ENCODE peak calls at places on chromosomes 6 and 20, in ten cellular contexts. J is astrocyte of the spinal cord, H is right lobe of liver, A is foreskin fibroblast, E is cardiac muscle cell, D is skeletal muscle cell, F is fibroblast of mammary gland, S is hepatocyte, T is right cardiac atrium, V is kidney. R is an unnamed sample.

GRCh38 chr20:25499031-25499430 is 86.3 kb downstream of the NINL start:
- DNase-seq in F (no peak), J (no peak), T (no peak), E (no peak), V (peak; percentile 32), S (no peak), A (no peak), D (no peak), H (no peak), R (no peak)

GRCh38 chr6:112145080-112145573 is 57.7 kb downstream of the FAM229B start:
- DNase-seq in E (no peak), F (no peak), S (no peak), H (no peak), D (no peak), J (no peak), T (no peak), A (no peak), V (no peak), R (no peak)

GRCh38 chr20:62413896-62414481 is 6.9 kb upstream of the CABLES2 start:
- DNase-seq in F (no peak), T (no peak), J (no peak), D (no peak), H (no peak), S (no peak), A (no peak), E (no peak), V (no peak), R (no peak)

GRCh38 chr6:46528956-46529750 is 37.9 kb upstream of the RCAN2 start:
- DNase-seq in T (no peak), J (no peak), E (no peak), H (no peak), D (no peak), S (no peak), V (no peak), F (no peak), A (no peak), R (no peak)

GRCh38 chr6:125251516-125252229 is 50.1 kb downstream of the HDDC2 start:
- DNase-seq in F (no peak), V (no peak), S (no peak), H (no peak), J (peak; percentile 18), D (no peak), A (no peak), E (peak; percentile 22), T (peak; percentile 55), R (no peak)

GRCh38 chr6:73520688-73521350 is at the start of gene EEF1A1:
- DNase-seq in H (peak; percentile 100), A (peak; percentile 100), S (peak; percentile 100), E (peak; percentile 100), J (peak; percentile 100), T (peak; percentile 100), F (peak; percentile 100), V (peak; percentile 100), D (peak; percentile 100), R (peak; percentile 97)

GRCh38 chr6:69775450-69775849 is 21.4 kb downstream of the LMBRD1 start:
- DNase-seq in T (no peak), S (no peak), E (no peak), H (no peak), F (no peak), D (no peak), V (no peak), A (no peak), J (no peak), R (no peak)

GRCh38 chr6:34981951-34982350 is 92.9 kb downstream of the ANKS1A start:
- DNase-seq in A (no peak), J (peak; percentile 10), F (peak; percentile 19), S (no peak), H (no peak), D (no peak), E (no peak), V (no peak), T (no peak), R (no peak)

GRCh38 chr20:7693761-7694160 is 246.5 kb downstream of the HAO1 start:
- DNase-seq in V (no peak), H (no peak), F (peak; percentile 15), J (peak; percentile 80), A (peak; percentile 30), D (no peak), T (no peak), E (no peak), S (no peak), R (no peak)

DNA sequence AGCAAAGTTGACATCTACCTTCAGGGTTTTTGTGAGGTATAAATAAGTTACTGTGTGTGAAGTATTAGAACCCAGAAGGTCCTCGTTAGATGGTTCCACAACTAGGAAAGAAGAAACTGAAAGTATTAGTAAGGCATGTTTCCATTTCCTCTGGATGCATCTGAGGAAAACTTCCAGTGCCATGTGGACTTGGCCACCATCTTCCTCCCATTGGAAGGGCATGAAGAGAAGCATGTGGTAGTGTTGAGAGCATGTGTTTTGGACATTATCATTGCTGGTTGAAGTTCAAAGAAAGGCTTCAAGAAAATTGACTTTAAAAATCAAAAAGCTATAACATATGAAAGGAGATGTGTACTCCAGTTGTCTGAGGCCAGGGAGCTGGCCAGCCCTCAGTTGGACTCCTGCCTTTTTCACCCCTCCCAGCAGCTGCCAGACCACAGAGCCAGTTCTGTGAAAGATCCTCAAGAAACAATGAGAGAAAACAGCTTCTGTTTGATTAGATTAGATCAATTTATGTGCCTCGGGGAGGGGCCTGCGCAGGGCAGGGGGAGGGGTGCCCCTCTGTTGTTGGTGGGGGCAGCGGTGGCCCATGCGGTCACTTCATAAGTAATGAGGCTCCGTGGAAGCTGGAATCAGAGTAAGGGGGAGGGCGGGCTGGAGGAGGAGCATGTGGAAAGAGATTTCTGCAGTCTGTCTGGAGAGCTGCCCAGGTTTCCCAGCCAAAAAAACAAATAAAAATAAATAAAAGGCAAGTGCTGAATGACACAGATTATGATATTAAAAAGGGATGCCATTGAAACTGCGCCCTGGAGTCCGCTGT is 154.0 kb downstream of the JARID2 start:
- DNase-seq in V (peak; percentile 89), F (peak; percentile 82), S (peak; percentile 75), J (peak; percentile 88), E (peak; percentile 47), H (peak; percentile 79), A (peak; percentile 70), D (peak; percentile 60), T (peak; percentile 94), R (peak; percentile 67)
- H3K4me3 ChIP-seq in V (peak overlapping the region; percentile 40), F (peak overlapping the region; percentile 9), S (no peak overlapping the region), J (peak overlapping the region; percentile 28), E (no peak overlapping the region), H (peak overlapping the region; percentile 8), A (peak overlapping the region; percentile 40), D (peak overlapping the region; percentile 31), T (peak overlapping the region; percentile 66), R (peak overlapping the region; percentile 45)

GRCh38 chr6:149922642-149923326 is at the start of gene RAET1G:
- DNase-seq in T (peak; percentile 97), V (peak; percentile 97), H (peak; percentile 89), F (peak; percentile 96), E (peak; percentile 87), J (peak; percentile 93), S (peak; percentile 91), D (peak; percentile 93), A (peak; percentile 96), R (peak; percentile 93)
- H3K4me3 ChIP-seq in T (peak within 1 kb of the TSS; percentile 7), V (peak within 1 kb of the TSS; percentile 60), H (peak within 1 kb of the TSS; percentile 23), F (peak within 1 kb of the TSS; percentile 62), E (peak within 1 kb of the TSS; percentile 28), J (peak within 1 kb of the TSS; percentile 59), S (peak within 1 kb of the TSS; percentile 37), D (peak within 1 kb of the TSS; percentile 56), A (peak within 1 kb of the TSS; percentile 75), R (peak within 1 kb of the TSS; percentile 64)

GRCh38 chr6:169663468-169663867 is 38.4 kb downstream of the WDR27 start:
- DNase-seq in D (no peak), E (no peak), H (no peak), A (no peak), F (no peak), J (no peak), V (no peak), S (no peak), T (no peak), R (no peak)
- H3K4me3 ChIP-seq in D (no peak overlapping the region), E (no peak overlapping the region), H (no peak overlapping the region), A (no peak overlapping the region), F (no peak overlapping the region), J (no peak overlapping the region), V (no peak overlapping the region), S (no peak overlapping the region), T (no peak overlapping the region), R (no peak overlapping the region)

DNA sequence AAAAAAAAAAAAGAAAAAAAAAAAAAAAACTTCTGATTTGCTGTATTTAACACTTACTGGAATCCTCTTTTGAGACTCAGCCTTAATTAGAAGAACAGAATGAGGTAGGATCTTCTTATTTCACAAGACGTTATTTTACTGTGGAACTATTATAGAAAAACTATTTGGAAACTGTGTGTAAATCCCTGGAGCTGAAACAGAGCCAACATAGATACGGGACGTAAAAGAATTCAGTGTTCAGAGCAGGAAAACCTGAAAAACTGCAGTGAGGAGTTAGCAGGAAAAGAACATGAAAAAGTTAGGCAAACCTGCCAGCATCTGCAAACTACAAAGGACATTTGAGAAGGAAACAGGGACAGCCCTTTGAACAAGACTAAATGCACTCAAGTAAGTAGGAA is 3.4 kb upstream of the ZNF217 start:
- DNase-seq in H (no peak), V (no peak), T (no peak), J (no peak), S (peak; percentile 56), A (no peak), D (no peak), F (no peak), E (no peak), R (no peak)
- H3K4me3 ChIP-seq in H (no peak overlapping the region), V (peak overlapping the region; percentile 55), T (no peak overlapping the region), J (no peak overlapping the region), S (peak overlapping the region; percentile 1), A (no peak overlapping the region), D (no peak overlapping the region), F (no peak overlapping the region), E (no peak overlapping the region), R (peak overlapping the region; percentile 1)

DNA sequence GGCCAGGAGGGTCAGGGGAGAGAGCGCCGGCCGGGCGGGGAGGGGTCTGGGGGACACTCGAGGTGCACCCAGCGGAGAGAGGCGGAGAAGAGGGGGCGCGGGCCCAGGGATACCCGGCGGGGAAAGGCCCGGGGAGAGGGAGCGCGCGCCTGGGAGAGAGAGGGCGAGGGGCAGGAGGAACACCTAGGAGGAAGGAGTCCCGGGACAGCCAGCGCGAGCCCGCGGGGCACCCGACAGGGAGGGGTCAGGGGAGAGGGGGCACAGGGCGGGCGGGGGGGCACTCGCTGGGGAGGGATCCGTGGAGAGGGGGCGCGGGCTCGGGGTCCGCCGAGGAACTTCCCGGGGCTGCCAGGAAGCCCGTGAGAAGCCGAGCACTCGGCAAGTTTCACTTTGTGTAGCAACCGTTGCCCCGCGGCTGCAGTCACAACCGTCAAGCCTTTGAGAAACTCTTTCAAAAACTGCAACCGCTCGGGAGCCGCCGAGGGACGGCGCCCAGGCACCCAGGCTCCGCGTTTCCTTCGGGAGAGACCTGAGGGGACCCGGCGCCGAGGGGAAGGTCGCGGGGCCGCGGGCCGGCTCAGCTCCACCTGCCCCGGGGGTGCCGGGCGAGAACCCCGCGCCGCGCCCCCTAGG is 472 bp downstream of the EZR start:
- DNase-seq in J (peak; percentile 65), A (peak; percentile 51), V (peak; percentile 92), S (peak; percentile 79), F (peak; percentile 53), H (peak; percentile 76), E (peak; percentile 75), T (peak; percentile 85), D (no peak), R (peak; percentile 66)
- H3K4me3 ChIP-seq in J (peak overlapping the region; percentile 72), A (peak overlapping the region; percentile 87), V (peak overlapping the region; percentile 84), S (peak overlapping the region; percentile 89), F (peak overlapping the region; percentile 57), H (peak overlapping the region; percentile 88), E (peak overlapping the region; percentile 100), T (peak overlapping the region; percentile 94), D (peak overlapping the region; percentile 69), R (peak overlapping the region; percentile 88)

DNA sequence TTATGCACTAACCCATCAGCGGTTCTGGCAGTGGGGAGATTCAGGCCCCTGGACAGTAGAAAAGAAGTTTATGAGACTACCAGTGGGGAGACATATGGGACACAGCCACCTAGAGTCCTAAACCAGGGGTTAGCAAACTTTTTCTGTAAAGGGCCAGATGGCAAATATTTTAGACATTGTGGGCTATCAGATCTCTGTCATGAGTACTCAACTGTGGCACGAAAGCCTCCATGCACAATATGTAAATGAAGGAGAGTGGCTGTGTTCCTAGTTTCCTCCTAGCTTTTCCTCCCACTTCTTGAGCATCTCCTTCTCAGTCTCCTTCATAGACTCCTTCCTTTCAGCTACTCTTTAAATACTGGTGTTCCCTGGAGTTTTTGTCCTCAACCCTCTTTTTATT is 3.3 kb upstream of the HLA-DMA start:
- DNase-seq in E (no peak), D (no peak), A (no peak), H (no peak), J (no peak), F (no peak), S (no peak), V (no peak), T (no peak), R (no peak)
- H3K4me3 ChIP-seq in E (no peak overlapping the region), D (no peak overlapping the region), A (no peak overlapping the region), H (no peak overlapping the region), J (no peak overlapping the region), F (no peak overlapping the region), S (no peak overlapping the region), V (no peak overlapping the region), T (no peak overlapping the region), R (no peak overlapping the region)